ENCODE peak calls at places on chromosomes 16 and 17, in four cellular contexts. One of them, this sample, is unnamed.

GRCh38 chr17:5789443-5789842 is 205.1 kb upstream of the NLRP1 start:
- DNase-seq in mesothelial cell of epicardium: no peak
- DNase-seq in NCI-H1694: no peak
- DNase-seq in psoas muscle: no peak
- DNase-seq in this sample: no peak

GRCh38 chr17:58960068-58960467 is 146.6 kb downstream of the TRIM37 start:
- DNase-seq in mesothelial cell of epicardium: no peak
- DNase-seq in NCI-H1694: no peak
- DNase-seq in psoas muscle: no peak
- DNase-seq in this sample: no peak

GRCh38 chr17:74118504-74118903 is 85.0 kb upstream of the RPL38 start:
- DNase-seq in mesothelial cell of epicardium: no peak
- DNase-seq in NCI-H1694: no peak
- DNase-seq in psoas muscle: no peak
- DNase-seq in this sample: no peak

GRCh38 chr17:72311004-72311403 is 190.2 kb downstream of the SOX9 start:
- DNase-seq in mesothelial cell of epicardium: no peak
- DNase-seq in NCI-H1694: no peak
- DNase-seq in psoas muscle: no peak
- DNase-seq in this sample: no peak

GRCh38 chr17:41304091-41304490 is 1.4 kb upstream of the KRTAP29-1 start:
- DNase-seq in mesothelial cell of epicardium: no peak
- DNase-seq in NCI-H1694: no peak
- DNase-seq in psoas muscle: no peak
- DNase-seq in this sample: no peak

GRCh38 chr17:5951912-5952311 is 118.3 kb upstream of the WSCD1 start:
- DNase-seq in mesothelial cell of epicardium: no peak
- DNase-seq in NCI-H1694: no peak
- DNase-seq in psoas muscle: no peak
- DNase-seq in this sample: no peak

GRCh38 chr16:86222965-86223551 is 287.3 kb upstream of the FOXF1 start:
- DNase-seq in mesothelial cell of epicardium: peak
- DNase-seq in NCI-H1694: no peak
- DNase-seq in psoas muscle: no peak
- DNase-seq in this sample: no peak

GRCh38 chr16:68377667-68378420 is 67.0 kb downstream of the PRMT7 start:
- DNase-seq in mesothelial cell of epicardium: no peak
- DNase-seq in NCI-H1694: no peak
- DNase-seq in psoas muscle: no peak
- DNase-seq in this sample: no peak

GRCh38 chr16:35255186-35255803 is 1795.9 kb downstream of the TP53TG3F start:
- DNase-seq in mesothelial cell of epicardium: no peak
- DNase-seq in NCI-H1694: no peak
- DNase-seq in psoas muscle: no peak
- DNase-seq in this sample: no peak

GRCh38 chr17:4497101-4497824 is 1.4 kb upstream of the SPNS2 start:
- DNase-seq in mesothelial cell of epicardium: no peak
- DNase-seq in NCI-H1694: peak
- DNase-seq in psoas muscle: no peak
- DNase-seq in this sample: no peak

GRCh38 chr17:29911641-29912177 is 18.3 kb downstream of the SSH2 start:
- DNase-seq in mesothelial cell of epicardium: no peak
- DNase-seq in NCI-H1694: no peak
- DNase-seq in psoas muscle: no peak
- DNase-seq in this sample: no peak

GRCh38 chr17:9676742-9677387 is 31.5 kb downstream of the USP43 start:
- DNase-seq in mesothelial cell of epicardium: no peak
- DNase-seq in NCI-H1694: no peak
- DNase-seq in psoas muscle: no peak
- DNase-seq in this sample: no peak

GRCh38 chr17:64161380-64161779 is 31.4 kb upstream of the ERN1 start:
- DNase-seq in mesothelial cell of epicardium: no peak
- DNase-seq in NCI-H1694: no peak
- DNase-seq in psoas muscle: no peak
- DNase-seq in this sample: no peak

GRCh38 chr17:82636626-82637598 is 11.3 kb downstream of the WDR45B start:
- DNase-seq in mesothelial cell of epicardium: no peak
- DNase-seq in NCI-H1694: no peak
- DNase-seq in psoas muscle: no peak
- DNase-seq in this sample: no peak

GRCh38 chr17:7014995-7015586 is 2.7 kb downstream of the RNASEK start:
- DNase-seq in mesothelial cell of epicardium: no peak
- DNase-seq in NCI-H1694: no peak
- DNase-seq in psoas muscle: no peak
- DNase-seq in this sample: no peak

GRCh38 chr16:70593544-70593943 is 52.8 kb upstream of the IL34 start:
- DNase-seq in mesothelial cell of epicardium: no peak
- DNase-seq in NCI-H1694: no peak
- DNase-seq in psoas muscle: no peak
- DNase-seq in this sample: no peak

GRCh38 chr17:7336240-7337175 is at the start of gene ACAP1:
- DNase-seq in mesothelial cell of epicardium: no peak
- DNase-seq in NCI-H1694: no peak
- DNase-seq in psoas muscle: no peak
- DNase-seq in this sample: no peak

GRCh38 chr17:58756246-58757161 is 850 bp downstream of the PPM1E start:
- DNase-seq in mesothelial cell of epicardium: no peak
- DNase-seq in NCI-H1694: peak
- DNase-seq in psoas muscle: no peak
- DNase-seq in this sample: no peak

This sample was measured in ovary.